ENCODE peak calls at places on chromosomes 1 and 21, in five cellular contexts. H is CD8-positive, alpha-beta T cell; B is body of pancreas; U is right lobe of liver; N is IMR-90. D is an unnamed sample.

GRCh38 chr1:21139601-21140000 is 37.1 kb downstream of the EIF4G3 start:
- DNase-seq in N (no peak), H (no peak), B (no peak), U (no peak), D (no peak)

GRCh38 chr1:236394905-236395779 is 1.1 kb downstream of the EDARADD start:
- DNase-seq in H (peak), B (peak), N (no peak), U (no peak), D (no peak)

GRCh38 chr1:24535021-24535424 is 20.9 kb upstream of the NCMAP start:
- DNase-seq in H (peak), B (no peak), N (no peak), U (no peak), D (no peak)

GRCh38 chr21:38905751-38906150 is 100.0 kb downstream of the ETS2 start:
- DNase-seq in N (no peak), B (no peak), U (no peak), H (no peak), D (no peak)

GRCh38 chr1:55428944-55429931 is 214.1 kb upstream of the USP24 start:
- DNase-seq in U (no peak), B (peak), H (no peak), N (peak), D (peak)

GRCh38 chr1:170967042-170967910 is 31.9 kb downstream of the MROH9 start:
- DNase-seq in B (peak), U (no peak), N (peak), H (no peak), D (no peak)

GRCh38 chr1:232477728-232478127 is 152.2 kb downstream of the SIPA1L2 start:
- DNase-seq in U (no peak), B (no peak), H (no peak), N (peak), D (no peak)

GRCh38 chr1:44822981-44823451 is 14.7 kb downstream of the BTBD19 start:
- DNase-seq in U (peak), N (no peak), H (no peak), B (peak), D (no peak)

GRCh38 chr1:153509729-153510354 is 25.9 kb downstream of the S100A6 start:
- DNase-seq in N (no peak), U (no peak), B (no peak), H (peak), D (peak)

GRCh38 chr1:155646307-155646706 is 36.3 kb downstream of the MSTO1 start:
- DNase-seq in N (peak), B (no peak), H (no peak), U (no peak), D (no peak)

GRCh38 chr1:42992043-42992697 is 33.5 kb upstream of the SLC2A1 start:
- DNase-seq in N (no peak), U (no peak), B (no peak), H (no peak), D (no peak)

GRCh38 chr1:36755313-36756230 is 272.9 kb upstream of the CSF3R start:
- DNase-seq in U (no peak), H (no peak), B (no peak), N (no peak), D (peak)

GRCh38 chr1:243708210-243708609 is 141.8 kb downstream of the AKT3 start:
- DNase-seq in U (no peak), B (no peak), N (no peak), H (no peak), D (no peak)

GRCh38 chr1:218558411-218558810 is 213.3 kb downstream of the TGFB2 start:
- DNase-seq in U (no peak), H (no peak), N (no peak), B (no peak), D (no peak)

GRCh38 chr1:226980565-226981385 is 40.7 kb downstream of the COQ8A start:
- DNase-seq in H (no peak), N (no peak), U (peak), B (peak), D (peak)

GRCh38 chr1:9302745-9303524 is 10.2 kb downstream of the SPSB1 start:
- DNase-seq in H (no peak), N (peak), U (no peak), B (no peak), D (no peak)

GRCh38 chr1:220326578-220326977 is 54.3 kb upstream of the RAB3GAP2 start:
- DNase-seq in U (no peak), N (peak), B (no peak), H (no peak), D (no peak)

GRCh38 chr1:41862411-41863221 is 56.1 kb downstream of the HIVEP3 start:
- DNase-seq in N (peak), U (no peak), H (no peak), B (no peak), D (no peak)

GRCh38 chr1:186155594-186155993 is 219.5 kb downstream of the TPR start:
- DNase-seq in H (no peak), U (no peak), B (no peak), N (peak), D (no peak)

GRCh38 chr1:196409586-196409985 is 198.7 kb downstream of the KCNT2 start:
- DNase-seq in U (no peak), B (no peak), H (no peak), N (peak), D (no peak)

GRCh38 chr1:25944986-25945385 is 38.8 kb upstream of the STMN1 start:
- DNase-seq in H (no peak), N (peak), B (no peak), U (no peak), D (peak)

GRCh38 chr1:6825828-6826227 is 40.6 kb downstream of the CAMTA1 start:
- DNase-seq in U (no peak), H (no peak), B (no peak), N (no peak), D (no peak)
- H3K27ac ChIP-seq in U (peak), H (no peak), B (peak), N (no peak), D (no peak)

DNA sequence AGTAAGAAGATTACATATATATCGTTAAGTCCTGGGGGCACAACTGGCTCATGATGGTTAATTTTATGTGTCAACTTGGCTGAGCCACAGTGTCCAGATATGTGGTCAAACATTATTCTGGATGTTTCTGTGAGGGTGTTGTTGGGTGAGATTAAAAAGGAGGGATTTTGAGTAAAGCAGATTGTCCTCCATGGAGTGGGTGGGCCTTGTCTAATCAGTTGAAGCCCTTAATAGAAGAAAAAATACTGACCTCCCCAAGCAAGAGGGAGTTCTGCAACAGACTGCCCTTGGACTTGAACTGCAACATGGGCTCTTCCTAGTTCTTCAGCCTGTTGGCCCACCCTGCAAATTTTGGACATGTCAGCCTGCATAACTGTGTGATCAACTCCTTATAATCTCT is 311.6 kb downstream of the RPS6KC1 start:
- DNase-seq in U (no peak), H (no peak), N (no peak), B (no peak), D (no peak)
- H3K27ac ChIP-seq in U (no peak), H (no peak), N (no peak), B (no peak), D (no peak)

DNA sequence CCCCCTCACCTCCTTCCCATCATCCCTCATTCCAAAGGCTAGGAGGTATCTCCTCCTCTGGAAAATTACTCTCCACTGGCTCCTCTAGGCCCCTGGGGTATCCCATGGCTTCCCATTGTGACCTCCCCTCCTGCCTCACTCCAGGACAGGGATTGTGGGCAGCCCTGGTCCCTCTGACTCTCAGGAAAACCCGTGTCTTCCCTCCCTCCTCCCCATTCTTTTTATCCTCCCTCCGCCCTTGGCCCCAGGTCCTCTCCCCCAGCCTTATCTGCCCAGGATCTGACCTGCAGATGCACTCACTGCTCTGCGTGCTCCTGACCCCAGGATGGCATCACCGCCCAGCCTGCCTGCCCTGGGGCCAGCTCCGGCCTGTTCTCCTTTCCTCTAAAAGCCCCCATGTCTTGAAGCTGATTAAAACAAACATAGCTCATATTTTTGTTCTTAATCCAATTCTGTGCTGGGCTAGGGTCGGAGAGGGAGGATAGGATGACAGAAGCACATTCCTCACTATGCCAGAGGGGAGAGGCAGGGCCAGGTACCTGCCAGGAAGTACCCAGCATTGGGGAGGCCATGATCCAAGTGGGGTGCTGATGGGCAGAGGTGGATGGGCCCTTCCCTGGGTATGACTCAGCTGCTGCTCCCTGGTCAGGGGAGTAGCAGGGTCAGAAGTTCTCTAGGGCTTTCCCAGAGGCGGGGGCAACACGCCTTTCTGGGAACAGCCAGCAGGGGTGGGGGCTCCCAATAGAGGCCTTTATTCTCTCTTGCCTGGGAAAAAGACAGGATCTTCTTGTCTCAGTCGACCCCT is 13.8 kb upstream of the UBL4B start:
- DNase-seq in N (no peak), H (no peak), U (peak), B (no peak), D (no peak)
- H3K27ac ChIP-seq in N (no peak), H (no peak), U (no peak), B (no peak), D (no peak)

GRCh38 chr1:94092210-94092613 is 28.7 kb downstream of the ABCA4 start:
- DNase-seq in U (no peak), N (peak), H (no peak), B (no peak), D (no peak)
- H3K27ac ChIP-seq in U (peak), N (peak), H (no peak), B (no peak), D (peak)